ENCODE peak calls at places on chromosomes 3 and 15, in five cellular contexts. J is cardiac muscle cell, G is AG10803, H is fibroblast of mammary gland, L is cardiac fibroblast. W is an unnamed sample.

GRCh38 chr3:11185564-11186317 is 31.4 kb downstream of the HRH1 start:
- DNase-seq in J (no peak), G (peak), H (peak), L (peak), W (peak)

GRCh38 chr3:188788621-188789081 is 383.1 kb upstream of the TPRG1 start:
- DNase-seq in J (no peak), G (peak), H (peak), L (peak), W (no peak)

GRCh38 chr3:140342668-140343067 is 335.2 kb upstream of the TRIM42 start:
- DNase-seq in J (no peak), G (no peak), H (no peak), L (no peak), W (no peak)

GRCh38 chr3:145953316-145953715 is 207.7 kb downstream of the PLOD2 start:
- DNase-seq in J (no peak), G (peak), H (peak), L (no peak), W (no peak)

GRCh38 chr15:73941871-73942635 is 15.8 kb downstream of the LOXL1 start:
- DNase-seq in J (no peak), G (no peak), H (no peak), L (no peak), W (no peak)

GRCh38 chr3:14452676-14453367 is 50.4 kb downstream of the SLC6A6 start:
- DNase-seq in J (no peak), G (peak), H (peak), L (peak), W (no peak)

GRCh38 chr15:45868109-45868691 is 233.4 kb downstream of the SQOR start:
- DNase-seq in J (no peak), G (no peak), H (no peak), L (no peak), W (no peak)

GRCh38 chr3:56187051-56187450 is 281.2 kb downstream of the ERC2 start:
- DNase-seq in J (no peak), G (no peak), H (no peak), L (no peak), W (no peak)

GRCh38 chr3:59877679-59878427 is 828.0 kb upstream of the CFAP20DC start:
- DNase-seq in J (no peak), G (peak), H (no peak), L (no peak), W (no peak)

GRCh38 chr3:46561951-46562350 is 4.2 kb downstream of the LRRC2 start:
- DNase-seq in J (no peak), G (no peak), H (no peak), L (no peak), W (no peak)

GRCh38 chr15:44779761-44780160 is 43.4 kb downstream of the TRIM69 start:
- DNase-seq in J (no peak), G (no peak), H (no peak), L (no peak), W (no peak)

GRCh38 chr3:165185707-165186327 is 10.4 kb downstream of the SLITRK3 start:
- DNase-seq in J (peak), G (peak), H (peak), L (peak), W (no peak)

GRCh38 chr3:123952844-123953520 is 8.0 kb downstream of the CCDC14 start:
- DNase-seq in J (no peak), G (no peak), H (no peak), L (no peak), W (no peak)

GRCh38 chr3:48268936-48269551 is 28.1 kb downstream of the ZNF589 start:
- DNase-seq in J (no peak), G (no peak), H (peak), L (peak), W (no peak)

GRCh38 chr3:54837964-54838363 is 89.9 kb downstream of the LRTM1 start:
- DNase-seq in J (no peak), G (peak), H (peak), L (no peak), W (no peak)
- TF ChIP-seq CTCF in J (peak), G (peak), H (peak), L (peak), W (peak)

DNA sequence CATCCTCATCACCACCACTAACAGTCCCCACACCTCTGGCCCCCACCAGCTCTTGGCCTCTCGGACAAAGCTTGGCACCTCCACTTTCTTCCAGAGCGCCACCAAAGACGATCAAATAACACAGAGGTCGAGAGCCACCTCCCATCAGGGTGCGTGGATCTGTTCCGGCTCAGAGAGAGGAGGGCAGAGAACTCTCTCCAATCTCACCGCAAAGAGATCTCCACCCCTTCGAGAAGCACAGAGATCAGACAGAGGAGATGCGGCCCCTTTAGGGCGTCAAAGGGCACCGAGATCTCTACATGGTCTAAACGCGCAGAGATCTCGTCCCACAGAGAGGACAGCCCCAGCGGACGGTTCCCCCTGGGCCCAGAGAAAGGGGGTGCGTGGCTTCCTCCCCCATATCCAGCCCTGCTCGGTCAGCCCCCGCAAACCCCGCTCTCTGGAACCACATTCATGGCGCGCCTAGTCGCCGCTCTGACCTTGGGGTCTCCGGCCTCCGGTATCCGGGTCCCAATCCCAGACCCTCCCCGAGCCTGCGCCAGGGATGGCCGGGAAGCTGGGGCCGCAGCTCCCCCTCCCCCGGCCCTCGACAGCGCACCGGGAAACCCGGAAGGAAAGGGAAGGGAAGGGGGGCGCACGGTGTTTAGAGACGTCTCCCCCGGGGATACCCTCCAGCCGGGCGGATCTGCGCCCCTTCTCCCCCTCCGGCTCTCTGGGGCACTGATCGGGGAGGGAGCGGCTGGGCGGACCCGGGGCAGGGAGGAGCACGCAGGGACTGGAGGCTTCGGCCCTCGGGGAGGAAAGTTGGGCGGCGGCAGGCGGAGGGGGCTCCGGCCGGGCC is 608 bp downstream of the SCN5A start:
- DNase-seq in J (no peak), G (no peak), H (no peak), L (no peak), W (no peak)
- H3K4me3 ChIP-seq in J (peak), G (peak), H (peak), L (peak), W (peak)

GRCh38 chr3:16587047-16587702 is 18.0 kb downstream of the DAZL start:
- DNase-seq in J (no peak), G (no peak), H (no peak), L (no peak), W (no peak)
- TF ChIP-seq CTCF in J (no peak), G (no peak), H (no peak), L (no peak), W (no peak)

GRCh38 chr3:100928638-100929428 is 64.4 kb downstream of the ABI3BP start:
- DNase-seq in J (no peak), G (peak), H (peak), L (peak), W (no peak)
- H3K4me3 ChIP-seq in J (no peak), G (no peak), H (no peak), L (no peak), W (no peak)

GRCh38 chr3:147616998-147617619 is 207.9 kb downstream of the ZIC1 start:
- DNase-seq in J (peak), G (peak), H (peak), L (peak), W (no peak)
- TF ChIP-seq CTCF in J (peak), G (peak), H (peak), L (peak), W (peak)

GRCh38 chr3:32819086-32819450 is 1.3 kb downstream of the TRIM71 start:
- DNase-seq in J (no peak), G (no peak), H (no peak), L (no peak), W (no peak)

GRCh38 chr3:32818431-32819085 is 761 bp downstream of the TRIM71 start:
- DNase-seq in J (peak), G (no peak), H (no peak), L (no peak), W (no peak)

GRCh38 chr3:32820971-32821685 is 3.3 kb downstream of the TRIM71 start:
- DNase-seq in J (no peak), G (no peak), H (no peak), L (no peak), W (no peak)

GRCh38 chr3:32820430-32820829 is 2.6 kb downstream of the TRIM71 start:
- DNase-seq in J (no peak), G (no peak), H (no peak), L (no peak), W (no peak)

GRCh38 chr3:32819581-32820348 is 2.0 kb downstream of the TRIM71 start:
- DNase-seq in J (peak), G (no peak), H (no peak), L (no peak), W (no peak)
- H3K4me3 ChIP-seq in J (peak), G (no peak), H (no peak), L (no peak), W (peak)

GRCh38 chr3:42214565-42215283 is 51.3 kb downstream of the CCK start:
- DNase-seq in J (no peak), G (peak), H (peak), L (no peak), W (no peak)

GRCh38 chr3:42213417-42213816 is 52.6 kb downstream of the CCK start:
- DNase-seq in J (no peak), G (no peak), H (no peak), L (no peak), W (no peak)

GRCh38 chr3:42209917-42210316 is 56.1 kb downstream of the CCK start:
- DNase-seq in J (no peak), G (no peak), H (no peak), L (no peak), W (no peak)

GRCh38 chr3:42214064-42214463 is 51.9 kb downstream of the CCK start:
- DNase-seq in J (no peak), G (no peak), H (no peak), L (no peak), W (no peak)

DNA sequence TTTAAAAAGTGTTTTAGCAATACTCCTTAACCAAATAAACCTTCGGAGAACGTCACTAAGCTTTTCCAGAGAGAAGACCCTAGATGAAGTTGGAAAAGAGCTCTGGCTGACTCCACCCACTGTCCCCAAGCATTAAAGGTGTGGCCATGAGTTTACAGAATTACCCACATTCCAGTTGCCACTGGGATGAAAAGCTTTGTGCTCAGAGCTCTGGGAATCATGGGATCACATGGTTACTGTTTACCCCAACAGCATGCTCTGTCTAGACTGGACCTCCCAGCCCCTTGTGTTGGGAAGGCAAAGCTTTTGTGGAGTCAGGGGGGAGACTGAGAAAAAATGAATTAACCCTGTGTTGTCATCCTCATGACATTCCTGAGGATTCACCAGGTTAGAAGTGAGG is 55.3 kb downstream of the CCK start:
- DNase-seq in J (no peak), G (no peak), H (no peak), L (no peak), W (no peak)
- TF ChIP-seq CTCF in J (no peak), G (no peak), H (no peak), L (no peak), W (no peak)

GRCh38 chr15:61232266-61232665 is 3.2 kb upstream of the RORA start:
- DNase-seq in J (no peak), G (no peak), H (no peak), L (no peak), W (no peak)

GRCh38 chr15:61222010-61222409 is 7.1 kb downstream of the RORA start:
- DNase-seq in J (no peak), G (no peak), H (no peak), L (no peak), W (no peak)

GRCh38 chr15:61228025-61228901 is 839 bp downstream of the RORA start:
- DNase-seq in J (peak), G (peak), H (peak), L (peak), W (no peak)

GRCh38 chr15:61226313-61227250 is 2.5 kb downstream of the RORA start:
- DNase-seq in J (no peak), G (peak), H (no peak), L (no peak), W (no peak)

GRCh38 chr15:61227269-61228024 is 1.7 kb downstream of the RORA start:
- DNase-seq in J (peak), G (peak), H (peak), L (peak), W (no peak)
- H3K4me3 ChIP-seq in J (peak), G (peak), H (peak), L (peak), W (peak)